ENCODE peak calls at places on chromosomes 16 and 17, in nine cellular contexts. T, S, C, X, U, I, Z, G and L are unnamed samples.

GRCh38 chr17:77445030-77445907 is 304.5 kb downstream of the SEC14L1 start:
- DNase-seq in T (no peak), S (peak; percentile 68), C (no peak), X (peak; percentile 66), U (peak; percentile 79), I (no peak), Z (peak; percentile 67), G (no peak), L (peak; percentile 86)

GRCh38 chr16:17224859-17225258 is 245.9 kb downstream of the XYLT1 start:
- DNase-seq in T (no peak), S (no peak), C (no peak), X (peak; percentile 82), U (peak; percentile 22), I (no peak), Z (no peak), G (no peak), L (peak; percentile 57)

GRCh38 chr17:17749921-17750320 is 68.7 kb downstream of the RAI1 start:
- DNase-seq in T (peak; percentile 26), S (peak; percentile 24), C (peak; percentile 62), X (peak; percentile 43), U (peak; percentile 52), I (peak; percentile 35), Z (peak; percentile 17), G (peak; percentile 72), L (peak; percentile 72)

GRCh38 chr17:49361129-49361901 is 735 bp downstream of the ZNF652 start:
- DNase-seq in T (peak; percentile 69), S (peak; percentile 43), C (no peak), X (no peak), U (peak; percentile 35), I (peak; percentile 49), Z (peak; percentile 51), G (peak; percentile 55), L (peak; percentile 56)

GRCh38 chr16:56275076-56275475 is 83.8 kb downstream of the GNAO1 start:
- DNase-seq in T (no peak), S (no peak), C (no peak), X (peak; percentile 11), U (no peak), I (no peak), Z (no peak), G (no peak), L (no peak)

GRCh38 chr17:78645421-78646295 is 68.5 kb upstream of the DNAH17 start:
- DNase-seq in T (no peak), S (peak; percentile 31), C (peak; percentile 20), X (peak; percentile 34), U (no peak), I (no peak), Z (peak; percentile 24), G (peak; percentile 47), L (peak; percentile 71)

GRCh38 chr17:35283767-35284166 is 40.9 kb downstream of the SLFN5 start:
- DNase-seq in T (no peak), S (no peak), C (no peak), X (no peak), U (no peak), I (no peak), Z (no peak), G (no peak), L (no peak)

GRCh38 chr16:88721815-88722755 is 15.8 kb downstream of the CTU2 start:
- DNase-seq in T (no peak), S (no peak), C (no peak), X (no peak), U (no peak), I (no peak), Z (no peak), G (no peak), L (no peak)

GRCh38 chr16:76387994-76388393 is 110.8 kb downstream of the CNTNAP4 start:
- DNase-seq in T (no peak), S (no peak), C (no peak), X (no peak), U (no peak), I (no peak), Z (no peak), G (no peak), L (no peak)

GRCh38 chr16:49516382-49517036 is 142.9 kb downstream of the C16orf78 start:
- DNase-seq in T (no peak), S (no peak), C (no peak), X (no peak), U (no peak), I (no peak), Z (no peak), G (no peak), L (no peak)

GRCh38 chr16:17471745-17472075 is 950 bp upstream of the XYLT1 start:
- DNase-seq in T (no peak), S (no peak), C (no peak), X (peak; percentile 67), U (no peak), I (no peak), Z (no peak), G (no peak), L (no peak)

GRCh38 chr17:15406081-15406480 is 61.3 kb downstream of the CDRT4 start:
- DNase-seq in T (no peak), S (no peak), C (no peak), X (no peak), U (no peak), I (no peak), Z (no peak), G (no peak), L (no peak)

GRCh38 chr16:66741131-66741900 is 10.1 kb downstream of the DYNC1LI2 start:
- DNase-seq in T (peak; percentile 9), S (no peak), C (peak; percentile 24), X (peak; percentile 88), U (no peak), I (peak; percentile 95), Z (no peak), G (peak; percentile 42), L (no peak)

GRCh38 chr17:27379863-27380533 is 76.2 kb upstream of the KSR1 start:
- DNase-seq in T (no peak), S (no peak), C (no peak), X (peak; percentile 43), U (no peak), I (peak; percentile 45), Z (no peak), G (peak; percentile 68), L (no peak)

GRCh38 chr16:85376292-85377095 is 236.6 kb upstream of the GSE1 start:
- DNase-seq in T (no peak), S (no peak), C (no peak), X (no peak), U (no peak), I (no peak), Z (no peak), G (no peak), L (no peak)

GRCh38 chr16:138049-138417 is 440 bp downstream of the NPRL3 start:
- DNase-seq in T (peak; percentile 27), S (no peak), C (peak; percentile 57), X (no peak), U (no peak), I (peak; percentile 16), Z (peak; percentile 15), G (peak; percentile 66), L (peak; percentile 72)

GRCh38 chr17:1083451-1084187 is 86.7 kb downstream of the TIMM22 start:
- DNase-seq in T (no peak), S (no peak), C (no peak), X (no peak), U (no peak), I (no peak), Z (no peak), G (peak; percentile 28), L (no peak)

GRCh38 chr17:17342242-17342945 is 39.2 kb downstream of the NT5M start:
- DNase-seq in T (no peak), S (no peak), C (no peak), X (no peak), U (no peak), I (no peak), Z (no peak), G (no peak), L (no peak)

GRCh38 chr16:57610611-57611010 is 17.8 kb upstream of the ADGRG1 start:
- DNase-seq in T (no peak), S (no peak), C (no peak), X (no peak), U (no peak), I (no peak), Z (no peak), G (no peak), L (no peak)

GRCh38 chr16:23587726-23588125 is 8.4 kb downstream of the NDUFAB1 start:
- DNase-seq in T (no peak), S (no peak), C (no peak), X (peak; percentile 96), U (no peak), I (peak; percentile 12), Z (no peak), G (no peak), L (no peak)

GRCh38 chr16:78896280-78896679 is 704.3 kb downstream of the MAF start:
- DNase-seq in T (no peak), S (no peak), C (no peak), X (no peak), U (peak; percentile 55), I (no peak), Z (no peak), G (no peak), L (no peak)

GRCh38 chr16:85286066-85286712 is 173.9 kb upstream of the CIBAR2 start:
- DNase-seq in T (no peak), S (no peak), C (no peak), X (peak; percentile 76), U (no peak), I (no peak), Z (no peak), G (no peak), L (no peak)

GRCh38 chr16:2152695-2153506 is 2.7 kb upstream of the TRAF7 start:
- DNase-seq in T (peak; percentile 44), S (peak; percentile 20), C (no peak), X (no peak), U (no peak), I (peak; percentile 21), Z (peak; percentile 37), G (peak; percentile 67), L (no peak)

GRCh38 chr16:20415541-20415940 is 6.2 kb downstream of the ACSM5 start:
- DNase-seq in T (no peak), S (no peak), C (no peak), X (no peak), U (no peak), I (no peak), Z (no peak), G (no peak), L (no peak)

GRCh38 chr16:19118938-19119431 is 5.2 kb downstream of the ITPRIPL2 start:
- DNase-seq in T (no peak), S (no peak), C (no peak), X (peak; percentile 95), U (peak; percentile 35), I (peak; percentile 91), Z (peak; percentile 10), G (no peak), L (peak; percentile 72)

GRCh38 chr17:81420769-81421462 is 25.7 kb downstream of the BAHCC1 start:
- DNase-seq in T (no peak), S (no peak), C (no peak), X (peak; percentile 49), U (no peak), I (no peak), Z (no peak), G (no peak), L (no peak)

GRCh38 chr16:29962344-29962994 is 590 bp downstream of the TMEM219 start:
- DNase-seq in T (no peak), S (no peak), C (peak; percentile 23), X (peak; percentile 27), U (no peak), I (peak; percentile 43), Z (no peak), G (no peak), L (no peak)

GRCh38 chr16:13560151-13560550 is 359.8 kb upstream of the ERCC4 start:
- DNase-seq in T (no peak), S (no peak), C (no peak), X (no peak), U (no peak), I (no peak), Z (no peak), G (no peak), L (no peak)